ENCODE peak calls at places on chromosomes 12 and 14, in five cellular contexts. M, A, E, I and T are unnamed samples.

GRCh38 chr14:83463500-83464098 is 1929.9 kb upstream of the SEL1L start:
- DNase-seq in M (no peak), A (peak), E (no peak), I (peak), T (no peak)

GRCh38 chr12:56933826-56934625 is at the start of gene SDR9C7:
- DNase-seq in M (no peak), A (no peak), E (no peak), I (no peak), T (no peak)

GRCh38 chr12:79637093-79637492 is 53.7 kb downstream of the PAWR start:
- DNase-seq in M (no peak), A (no peak), E (no peak), I (no peak), T (no peak)

GRCh38 chr12:52918784-52919183 is 13.9 kb upstream of the KRT8 start:
- DNase-seq in M (no peak), A (no peak), E (no peak), I (no peak), T (no peak)

GRCh38 chr14:81390706-81391105 is 9.4 kb downstream of the STON2 start:
- DNase-seq in M (no peak), A (no peak), E (no peak), I (no peak), T (no peak)

GRCh38 chr14:76115010-76115422 is 36.7 kb upstream of the GPATCH2L start:
- DNase-seq in M (no peak), A (no peak), E (no peak), I (no peak), T (no peak)

GRCh38 chr14:29810657-29811056 is 117.0 kb downstream of the PRKD1 start:
- DNase-seq in M (no peak), A (peak), E (no peak), I (no peak), T (no peak)

GRCh38 chr14:58752782-58753181 is 115.0 kb downstream of the DACT1 start:
- DNase-seq in M (no peak), A (no peak), E (no peak), I (no peak), T (no peak)

GRCh38 chr12:26848156-26848825 is 15.3 kb upstream of the ITPR2 start:
- DNase-seq in M (no peak), A (no peak), E (no peak), I (no peak), T (no peak)

GRCh38 chr12:106178582-106178981 is 39.8 kb upstream of the NUAK1 start:
- DNase-seq in M (no peak), A (no peak), E (no peak), I (no peak), T (no peak)

GRCh38 chr12:131381716-131382430 is 329.0 kb upstream of the SFSWAP start:
- DNase-seq in M (no peak), A (no peak), E (no peak), I (no peak), T (no peak)

GRCh38 chr12:105107176-105107496 is 395 bp upstream of the WASHC4 start:
- DNase-seq in M (no peak), A (peak), E (no peak), I (no peak), T (peak)

GRCh38 chr12:45343269-45344051 is 127.6 kb downstream of the ANO6 start:
- DNase-seq in M (no peak), A (no peak), E (no peak), I (no peak), T (no peak)

GRCh38 chr14:54782803-54783659 is 119.6 kb downstream of the GCH1 start:
- DNase-seq in M (no peak), A (no peak), E (no peak), I (no peak), T (peak)

GRCh38 chr14:102317564-102318248 is 1.8 kb upstream of the ZNF839 start:
- DNase-seq in M (no peak), A (no peak), E (no peak), I (no peak), T (no peak)

GRCh38 chr12:6863586-6864321 is 3.6 kb upstream of the TPI1 start:
- DNase-seq in M (no peak), A (no peak), E (no peak), I (no peak), T (no peak)

GRCh38 chr12:58882796-58883195 is 37.5 kb downstream of the LRIG3 start:
- DNase-seq in M (no peak), A (no peak), E (no peak), I (no peak), T (no peak)

GRCh38 chr14:69500736-69501135 is 16.2 kb downstream of the PLEKHD1 start:
- DNase-seq in M (no peak), A (no peak), E (no peak), I (no peak), T (no peak)

GRCh38 chr14:104557766-104558165 is 21.8 kb upstream of the C14orf180 start:
- DNase-seq in M (no peak), A (no peak), E (no peak), I (no peak), T (no peak)

GRCh38 chr14:68482772-68483395 is 310.0 kb downstream of the ZFP36L1 start:
- DNase-seq in M (no peak), A (no peak), E (no peak), I (no peak), T (no peak)

GRCh38 chr14:102774391-102775153 is 2.7 kb upstream of the TRAF3 start:
- DNase-seq in M (peak), A (peak), E (peak), I (peak), T (peak)

GRCh38 chr12:67222302-67222701 is 46.9 kb upstream of the CAND1 start:
- DNase-seq in M (no peak), A (peak), E (no peak), I (peak), T (no peak)

GRCh38 chr12:24708718-24709117 is 240.2 kb downstream of the BCAT1 start:
- DNase-seq in M (no peak), A (no peak), E (no peak), I (no peak), T (no peak)